ENCODE peak calls at places on chromosomes 12 and 14, in four cellular contexts. D, R, H and L are unnamed samples.
A peak's percentile ranks its signal among the peaks of the same experiment; 100 is the strongest.

GRCh38 chr14:104442611-104443390 is 136.8 kb upstream of the C14orf180 start:
- DNase-seq in R (no peak), H (no peak), D (peak; percentile 69), L (no peak)

GRCh38 chr12:43675048-43675904 is 83.3 kb downstream of the PUS7L start:
- DNase-seq in H (peak; percentile 15), R (no peak), D (no peak), L (peak; percentile 99)

GRCh38 chr12:130412384-130412783 is 74.7 kb downstream of the PIWIL1 start:
- DNase-seq in H (no peak), R (no peak), D (no peak), L (no peak)

GRCh38 chr12:124030008-124030407 is 57.0 kb downstream of the ZNF664 start:
- DNase-seq in R (no peak), H (no peak), D (no peak), L (no peak)

GRCh38 chr12:48764521-48764920 is 24.4 kb downstream of the ADCY6 start:
- DNase-seq in D (no peak), R (no peak), H (no peak), L (no peak)

GRCh38 chr14:25508845-25509244 is 458.9 kb upstream of the STXBP6 start:
- DNase-seq in H (no peak), R (no peak), D (no peak), L (no peak)

GRCh38 chr12:1927051-1927680 is 8.7 kb upstream of the CACNA2D4 start:
- DNase-seq in R (no peak), D (peak; percentile 22), H (no peak), L (peak; percentile 35)

GRCh38 chr14:55241673-55242072 is 29.5 kb upstream of the FBXO34 start:
- DNase-seq in R (no peak), H (no peak), D (no peak), L (no peak)

GRCh38 chr12:19129486-19130223 is at the start of gene PLEKHA5:
- DNase-seq in R (peak; percentile 32), D (peak; percentile 97), H (peak; percentile 71), L (peak; percentile 90)

GRCh38 chr14:63205281-63205575 is 985 bp downstream of the RHOJ start:
- DNase-seq in H (no peak), R (no peak), D (no peak), L (no peak)

GRCh38 chr12:27177716-27178115 is 66.4 kb upstream of the STK38L start:
- DNase-seq in D (no peak), H (peak; percentile 70), R (no peak), L (peak; percentile 63)

GRCh38 chr14:80059041-80059440 is 152.3 kb downstream of the DIO2 start:
- DNase-seq in R (peak; percentile 20), H (no peak), D (no peak), L (no peak)

GRCh38 chr14:21653331-21653885 is at the start of gene OR4E2:
- DNase-seq in D (no peak), H (no peak), R (no peak), L (no peak)